ENCODE peak calls at places on chromosomes 12 and 14, in eight cellular contexts. F is transverse colon, E is A549, G is IMR-90, P is ovary, Q is GM12892, X is lower leg skin, I is uterus. A is an unnamed sample.

GRCh38 chr14:43143106-43143505 is 1364.0 kb downstream of the FSCB start:
- DNase-seq in P (no peak), Q (no peak), I (no peak), X (no peak), E (no peak), G (no peak), F (no peak), A (no peak)

GRCh38 chr14:77037886-77038511 is 9.5 kb upstream of the IRF2BPL start:
- DNase-seq in F (peak), X (no peak), G (no peak), Q (no peak), E (no peak), P (peak), I (peak), A (no peak)

GRCh38 chr14:100586153-100586519 is 1.1 kb downstream of the BEGAIN start:
- DNase-seq in P (peak), G (no peak), Q (no peak), F (no peak), I (no peak), X (no peak), E (no peak), A (no peak)

GRCh38 chr12:10361084-10361483 is 28.8 kb downstream of the KLRK1 start:
- DNase-seq in E (no peak), Q (no peak), G (no peak), I (no peak), P (no peak), F (no peak), X (peak), A (no peak)

GRCh38 chr12:6899837-6900519 is 4.6 kb upstream of the LRRC23 start:
- DNase-seq in F (peak), E (peak), G (peak), P (no peak), Q (no peak), X (peak), I (no peak), A (no peak)

GRCh38 chr12:116717466-116718457 is 20.1 kb downstream of the SPRING1 start:
- DNase-seq in X (peak), I (peak), G (peak), E (no peak), P (peak), Q (no peak), F (peak), A (no peak)

GRCh38 chr12:55929306-55929791 is 1.6 kb upstream of the DGKA start:
- DNase-seq in F (peak), G (no peak), I (no peak), P (no peak), Q (peak), E (no peak), X (no peak), A (no peak)

GRCh38 chr12:48794870-48795269 is 6.0 kb upstream of the ADCY6 start:
- DNase-seq in E (no peak), I (no peak), F (no peak), G (peak), X (no peak), Q (no peak), P (no peak), A (no peak)

GRCh38 chr14:93303659-93304058 is 29.2 kb downstream of the BTBD7 start:
- DNase-seq in G (no peak), F (no peak), E (no peak), Q (no peak), I (no peak), P (no peak), X (no peak), A (no peak)

GRCh38 chr12:24109381-24110039 is 160.0 kb upstream of the SOX5 start:
- DNase-seq in F (no peak), G (peak), I (no peak), X (no peak), P (no peak), E (peak), Q (peak), A (no peak)

GRCh38 chr14:93299831-93300230 is 33.0 kb downstream of the BTBD7 start:
- DNase-seq in Q (no peak), I (no peak), E (no peak), P (no peak), F (no peak), G (no peak), X (no peak), A (no peak)

GRCh38 chr12:45235087-45236025 is 19.5 kb downstream of the ANO6 start:
- DNase-seq in P (peak), I (peak), F (no peak), G (peak), E (peak), Q (no peak), X (peak), A (peak)
- TF ChIP-seq POLR2A in P (no peak), I (no peak), F (no peak), G (no peak), E (no peak), Q (no peak), X (no peak), A (no peak)

GRCh38 chr12:3603576-3603975 is 112.6 kb downstream of the PRMT8 start:
- DNase-seq in G (no peak), P (no peak), X (no peak), E (no peak), I (no peak), Q (no peak), F (no peak), A (no peak)
- TF ChIP-seq POLR2A in G (no peak), P (no peak), X (no peak), E (no peak), I (no peak), Q (no peak), F (no peak), A (no peak)

GRCh38 chr12:68367136-68367535 is 35.0 kb upstream of the MDM1 start:
- DNase-seq in E (no peak), X (no peak), F (no peak), I (no peak), Q (no peak), P (no peak), G (no peak), A (no peak)

GRCh38 chr12:68368332-68368731 is 36.2 kb upstream of the MDM1 start:
- DNase-seq in E (peak), P (no peak), I (no peak), F (no peak), G (no peak), Q (no peak), X (no peak), A (no peak)

GRCh38 chr12:68367903-68368302 is 35.7 kb upstream of the MDM1 start:
- DNase-seq in X (no peak), F (no peak), G (no peak), Q (no peak), P (no peak), I (no peak), E (peak), A (no peak)

GRCh38 chr12:68361953-68362352 is 29.8 kb upstream of the MDM1 start:
- DNase-seq in X (no peak), E (no peak), F (no peak), Q (no peak), I (no peak), P (no peak), G (no peak), A (no peak)

GRCh38 chr12:68364893-68365725 is 32.9 kb upstream of the MDM1 start:
- DNase-seq in I (peak), P (peak), X (peak), G (peak), E (peak), Q (peak), F (peak), A (peak)
- TF ChIP-seq POLR2A in I (peak), P (no peak), X (no peak), G (no peak), E (peak), Q (peak), F (peak), A (peak)

GRCh38 chr12:131943389-131943788 is 6.4 kb upstream of the EP400 start:
- DNase-seq in X (no peak), P (peak), F (peak), E (no peak), I (no peak), Q (no peak), G (no peak), A (no peak)

GRCh38 chr12:131943876-131944275 is 5.9 kb upstream of the EP400 start:
- DNase-seq in E (no peak), Q (no peak), P (peak), F (peak), G (no peak), I (no peak), X (peak), A (no peak)

GRCh38 chr12:131946757-131947156 is 3.0 kb upstream of the EP400 start:
- DNase-seq in P (no peak), Q (no peak), I (no peak), F (no peak), E (no peak), X (no peak), G (no peak), A (no peak)

GRCh38 chr12:131942671-131943070 is 7.1 kb upstream of the EP400 start:
- DNase-seq in Q (no peak), F (no peak), G (no peak), X (peak), I (no peak), P (peak), E (no peak), A (no peak)

DNA sequence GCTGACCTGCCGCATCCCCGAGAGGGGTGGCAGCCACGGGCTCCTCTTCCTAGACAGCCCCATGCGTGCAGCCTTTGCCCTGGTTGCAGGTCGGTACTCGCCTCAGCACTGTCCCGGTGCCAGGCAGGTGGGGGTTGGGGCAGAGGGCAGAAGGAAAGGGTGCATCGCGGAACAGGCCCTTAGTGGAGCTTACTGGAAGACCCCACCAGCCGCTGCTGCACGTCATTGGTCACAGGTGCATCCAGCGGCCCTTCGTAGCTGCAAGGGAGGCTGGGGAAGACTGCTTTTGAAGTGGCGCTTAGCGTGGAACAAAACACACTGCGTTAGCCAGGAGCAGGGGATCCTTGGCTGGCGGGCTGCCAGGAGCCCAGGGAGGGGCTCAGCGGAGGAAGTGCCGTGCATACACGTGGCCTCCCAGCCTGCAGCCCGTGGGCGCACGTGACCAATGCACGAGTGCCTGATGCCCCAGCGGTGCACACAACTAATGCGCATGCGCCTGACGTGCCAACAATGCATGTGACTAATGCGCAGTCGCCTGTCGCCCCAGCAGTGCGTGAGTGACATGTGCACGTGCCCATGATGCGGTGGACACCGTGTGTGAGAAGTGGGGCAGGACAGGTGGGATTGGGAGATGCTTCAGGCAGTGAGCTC is 5.0 kb upstream of the EP400 start:
- DNase-seq in P (peak), X (no peak), F (peak), Q (no peak), I (no peak), E (no peak), G (no peak), A (no peak)
- TF ChIP-seq POLR2A in P (no peak), X (no peak), F (no peak), Q (peak), I (no peak), E (peak), G (no peak), A (no peak)

DNA sequence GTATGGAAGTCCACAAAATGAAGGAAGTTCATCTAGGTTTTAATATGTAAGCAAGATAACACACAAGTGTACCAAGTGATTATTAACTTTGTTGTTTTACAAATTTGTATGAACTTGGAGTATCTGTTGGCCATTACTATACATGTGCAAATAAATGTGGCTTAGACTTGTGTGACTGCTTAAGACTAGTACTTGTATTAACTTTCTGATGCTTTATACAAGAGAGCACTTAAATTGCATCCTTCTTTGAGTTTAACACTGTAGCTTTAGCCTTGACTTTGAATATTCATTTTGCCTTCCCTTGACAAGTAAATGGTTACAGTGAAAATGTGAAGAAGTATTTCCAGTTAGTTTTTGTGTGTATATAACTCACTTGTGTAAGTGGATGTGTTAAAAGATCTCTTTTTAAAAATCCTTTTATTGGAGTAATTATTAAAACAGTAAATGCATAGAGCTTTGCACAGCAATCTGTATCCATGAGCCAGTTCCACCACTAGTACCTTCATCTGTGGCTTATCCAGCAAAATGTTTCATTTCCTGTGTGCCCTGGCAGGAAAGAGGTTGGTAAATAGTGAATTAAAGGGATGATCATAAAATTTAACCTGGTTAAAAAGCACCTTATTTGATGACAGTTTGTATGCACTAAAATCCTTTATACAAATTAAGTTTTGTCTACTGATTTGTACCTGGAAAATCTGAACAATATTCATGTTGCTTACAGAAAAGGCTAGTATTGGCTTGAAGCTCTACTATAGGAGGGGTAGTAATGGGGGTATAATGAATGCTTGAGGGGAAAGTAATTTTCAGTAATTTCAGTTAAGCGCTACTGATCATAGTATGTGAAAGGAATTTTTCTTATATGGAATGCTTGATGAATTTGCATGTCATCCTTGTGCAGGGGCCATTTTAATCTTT is 8.0 kb downstream of the PNN start:
- DNase-seq in E (no peak), F (no peak), I (no peak), Q (no peak), P (no peak), G (no peak), X (no peak), A (no peak)
- TF ChIP-seq POLR2A in E (no peak), F (no peak), I (no peak), Q (no peak), P (no peak), G (no peak), X (no peak), A (no peak)

DNA sequence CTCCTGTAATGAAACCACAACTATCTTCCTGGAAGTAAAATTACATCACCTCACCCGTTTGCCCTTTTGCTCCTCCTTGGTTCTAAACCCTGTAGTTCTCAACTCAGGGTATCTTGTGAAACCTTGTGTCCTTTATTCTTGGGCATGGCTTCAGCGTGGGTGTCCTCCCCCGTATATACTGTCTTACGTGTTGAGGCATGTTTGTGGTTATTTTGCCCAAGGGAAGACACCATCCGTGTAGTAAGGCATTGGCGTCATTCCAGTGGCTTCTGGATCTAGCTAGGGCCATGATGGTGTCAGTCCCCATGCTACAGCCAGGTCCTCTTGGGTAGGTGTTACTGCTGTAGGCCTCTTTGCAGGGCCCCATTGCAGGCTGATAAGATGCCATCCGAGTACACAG is 115.4 kb downstream of the ZFP36L1 start:
- DNase-seq in I (no peak), E (no peak), Q (no peak), G (no peak), P (peak), X (no peak), F (no peak), A (no peak)
- TF ChIP-seq POLR2A in I (no peak), E (no peak), Q (no peak), G (no peak), P (no peak), X (no peak), F (no peak), A (no peak)

GRCh38 chr12:53078425-53079225 is 565 bp downstream of the SPRYD3 start:
- DNase-seq in X (peak), G (peak), Q (no peak), I (no peak), F (peak), P (peak), E (no peak), A (no peak)
- TF ChIP-seq POLR2A in X (no peak), G (no peak), Q (no peak), I (no peak), F (no peak), P (no peak), E (peak), A (peak)

DNA sequence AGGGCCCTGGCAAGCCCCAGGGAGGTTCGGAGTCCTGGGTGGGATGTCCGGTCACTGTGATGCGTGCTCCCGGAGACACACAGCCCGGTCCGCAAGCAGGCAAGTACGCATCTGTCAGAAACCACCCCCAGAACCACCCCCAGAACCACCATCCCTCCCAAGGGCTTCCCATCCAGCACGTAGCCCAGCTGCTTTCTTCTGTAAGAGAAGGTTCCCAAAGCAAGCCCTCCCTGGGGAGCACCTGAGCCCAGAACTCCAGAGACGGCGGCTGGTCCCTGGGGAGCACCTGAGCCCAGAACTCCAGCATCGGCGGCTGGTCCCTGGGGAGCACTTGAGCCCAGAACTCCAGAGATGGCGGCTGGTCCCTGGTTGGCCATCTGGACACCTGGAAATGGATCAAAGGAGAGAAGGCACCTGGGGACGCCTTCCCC is 2.6 kb upstream of the FBRSL1 start:
- DNase-seq in F (no peak), X (no peak), E (no peak), P (peak), I (no peak), G (no peak), Q (no peak), A (no peak)
- TF ChIP-seq POLR2A in F (no peak), X (no peak), E (no peak), P (no peak), I (no peak), G (no peak), Q (no peak), A (no peak)

GRCh38 chr14:89619616-89620273 is 202.7 kb upstream of the FOXN3 start:
- DNase-seq in I (no peak), X (no peak), G (no peak), Q (no peak), F (no peak), P (no peak), E (no peak), A (no peak)

GRCh38 chr14:89620436-89620835 is 203.4 kb upstream of the FOXN3 start:
- DNase-seq in I (no peak), P (no peak), Q (no peak), X (no peak), E (no peak), F (no peak), G (no peak), A (no peak)

GRCh38 chr14:89618821-89619551 is 202.0 kb upstream of the FOXN3 start:
- DNase-seq in F (peak), G (peak), X (peak), I (peak), Q (peak), P (peak), E (peak), A (peak)

GRCh38 chr14:89621791-89622638 is 205.0 kb upstream of the FOXN3 start:
- DNase-seq in G (no peak), X (no peak), P (no peak), Q (no peak), I (no peak), E (no peak), F (no peak), A (no peak)

DNA sequence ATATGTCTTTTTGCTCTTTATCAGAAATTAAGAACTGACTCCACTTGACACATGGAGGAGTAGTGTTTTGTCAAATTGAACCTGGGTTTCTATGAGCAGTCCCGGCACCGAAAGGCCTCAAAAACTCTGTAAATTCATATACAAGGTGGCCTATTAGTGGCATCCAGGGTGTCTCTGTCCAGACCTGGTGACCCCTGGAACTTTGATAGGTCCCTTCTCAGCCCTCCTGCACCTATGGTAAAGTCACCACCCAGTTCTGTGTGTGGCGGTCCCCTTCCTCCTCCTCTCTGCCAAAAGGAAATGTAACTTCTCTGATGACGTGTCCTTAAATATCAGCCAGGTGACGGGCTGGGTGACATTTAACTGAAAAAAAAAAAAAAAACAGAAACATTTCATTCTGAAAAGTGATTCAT is 204.0 kb upstream of the FOXN3 start:
- DNase-seq in F (no peak), Q (no peak), P (no peak), E (no peak), X (no peak), I (no peak), G (no peak), A (no peak)
- TF ChIP-seq POLR2A in F (no peak), Q (no peak), P (no peak), E (no peak), X (no peak), I (no peak), G (no peak), A (no peak)